ENCODE peak calls at places on chromosomes 2 and 18, in six cellular contexts. G, I, Q, C, H and Z are unnamed samples.

GRCh38 chr2:78739282-78739681 is 286.2 kb upstream of the REG3G start:
- DNase-seq in G (no peak), I (no peak), Q (no peak), C (no peak), H (no peak), Z (no peak)

GRCh38 chr2:25481381-25482310 is 139.9 kb upstream of the DNMT3A start:
- DNase-seq in G (no peak), I (no peak), Q (no peak), C (no peak), H (no peak), Z (no peak)

GRCh38 chr18:39604836-39605235 is 2039.2 kb upstream of the CELF4 start:
- DNase-seq in G (no peak), I (no peak), Q (no peak), C (no peak), H (no peak), Z (no peak)

GRCh38 chr2:55049794-55050132 is 488 bp downstream of the RTN4 start:
- DNase-seq in G (no peak), I (no peak), Q (no peak), C (no peak), H (no peak), Z (no peak)

GRCh38 chr2:146226077-146226476 is 1618.8 kb upstream of the ACVR2A start:
- DNase-seq in G (no peak), I (no peak), Q (no peak), C (no peak), H (no peak), Z (no peak)

GRCh38 chr2:74008761-74009395 is 24.2 kb downstream of the TET3 start:
- DNase-seq in G (no peak), I (peak), Q (no peak), C (no peak), H (no peak), Z (no peak)

GRCh38 chr2:46164581-46165301 is 132.5 kb upstream of the EPAS1 start:
- DNase-seq in G (no peak), I (no peak), Q (no peak), C (no peak), H (no peak), Z (no peak)

GRCh38 chr18:62196978-62197377 is 9.9 kb downstream of the RELCH start:
- DNase-seq in G (no peak), I (no peak), Q (no peak), C (no peak), H (no peak), Z (no peak)

GRCh38 chr2:11024687-11025086 is 113.0 kb downstream of the KCNF1 start:
- DNase-seq in G (no peak), I (no peak), Q (no peak), C (no peak), H (no peak), Z (no peak)

GRCh38 chr2:206112108-206112507 is 26.1 kb upstream of the INO80D start:
- DNase-seq in G (no peak), I (no peak), Q (no peak), C (no peak), H (no peak), Z (no peak)

GRCh38 chr2:17257194-17257909 is 260.9 kb downstream of the RAD51AP2 start:
- DNase-seq in G (no peak), I (no peak), Q (no peak), C (no peak), H (no peak), Z (no peak)

GRCh38 chr18:69647695-69648094 is 247.0 kb downstream of the DOK6 start:
- DNase-seq in G (no peak), I (no peak), Q (no peak), C (no peak), H (no peak), Z (no peak)

GRCh38 chr2:18926633-18927524 is 337.5 kb upstream of the NT5C1B start:
- DNase-seq in G (no peak), I (no peak), Q (no peak), C (no peak), H (no peak), Z (no peak)

GRCh38 chr18:77124452-77124922 is 8.1 kb downstream of the MBP start:
- DNase-seq in G (no peak), I (peak), Q (no peak), C (peak), H (no peak), Z (no peak)

GRCh38 chr2:105919191-105919811 is 174.6 kb downstream of the NCK2 start:
- DNase-seq in G (peak), I (no peak), Q (no peak), C (no peak), H (no peak), Z (no peak)

GRCh38 chr2:9178905-9179571 is 27.6 kb upstream of the ASAP2 start:
- DNase-seq in G (peak), I (no peak), Q (no peak), C (peak), H (no peak), Z (no peak)

GRCh38 chr2:173589604-173590277 is 235.1 kb downstream of the CDCA7 start:
- DNase-seq in G (no peak), I (peak), Q (no peak), C (no peak), H (no peak), Z (no peak)

GRCh38 chr2:105607920-105608504 is 136.7 kb upstream of the NCK2 start:
- DNase-seq in G (no peak), I (no peak), Q (no peak), C (no peak), H (no peak), Z (no peak)

GRCh38 chr2:223469270-223470057 is 132.7 kb downstream of the SCG2 start:
- DNase-seq in G (no peak), I (no peak), Q (no peak), C (no peak), H (no peak), Z (no peak)

GRCh38 chr2:237530472-237531433 is 35.6 kb upstream of the PRLH start:
- DNase-seq in G (no peak), I (no peak), Q (no peak), C (no peak), H (no peak), Z (no peak)

GRCh38 chr2:196537311-196537710 is 102.2 kb upstream of the CCDC150 start:
- DNase-seq in G (no peak), I (no peak), Q (no peak), C (no peak), H (no peak), Z (no peak)

GRCh38 chr2:73933194-73933593 is 6.5 kb downstream of the DGUOK start:
- DNase-seq in G (no peak), I (no peak), Q (no peak), C (no peak), H (no peak), Z (no peak)

GRCh38 chr18:23138470-23138869 is 3.2 kb downstream of the CABLES1 start:
- DNase-seq in G (no peak), I (no peak), Q (no peak), C (no peak), H (no peak), Z (no peak)

GRCh38 chr2:27756544-27757498 is 14.7 kb upstream of the MRPL33 start:
- DNase-seq in G (no peak), I (no peak), Q (no peak), C (no peak), H (peak), Z (no peak)

GRCh38 chr2:37652199-37652640 is 19.2 kb downstream of the CDC42EP3 start:
- DNase-seq in G (no peak), I (no peak), Q (no peak), C (no peak), H (no peak), Z (no peak)

GRCh38 chr2:14418110-14418509 is 214.4 kb upstream of the LRATD1 start:
- DNase-seq in G (no peak), I (no peak), Q (no peak), C (no peak), H (no peak), Z (no peak)

GRCh38 chr2:94763318-94763717 is 107.9 kb upstream of the TEKT4 start:
- DNase-seq in G (no peak), I (no peak), Q (no peak), C (no peak), H (no peak), Z (no peak)

GRCh38 chr2:191571163-191571769 is 106.7 kb upstream of the NABP1 start:
- DNase-seq in G (no peak), I (peak), Q (no peak), C (no peak), H (peak), Z (no peak)

GRCh38 chr2:437772-438393 is 150.0 kb upstream of the ALKAL2 start:
- DNase-seq in G (no peak), I (peak), Q (no peak), C (no peak), H (no peak), Z (no peak)

DNA sequence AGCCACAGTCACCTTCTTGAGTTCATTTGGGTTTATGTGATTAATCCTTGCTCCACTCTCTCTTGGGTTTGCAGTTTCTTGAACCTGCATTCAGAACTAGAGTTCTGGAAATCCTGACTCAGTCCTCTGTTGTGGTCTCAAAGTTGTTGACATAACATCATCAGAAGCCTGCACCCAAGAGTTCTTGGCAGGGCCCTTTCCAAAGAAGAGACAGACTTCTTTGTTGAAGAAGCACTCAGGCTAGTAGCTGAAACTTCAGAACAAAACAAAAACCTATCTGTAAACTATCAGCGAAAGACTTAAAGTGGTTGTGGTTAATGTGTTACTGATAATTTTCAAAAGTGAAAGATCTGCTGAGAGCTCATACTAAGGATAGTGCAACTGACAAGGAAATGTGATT is 120.8 kb downstream of the FAM168B start:
- DNase-seq in G (no peak), I (no peak), Q (no peak), C (no peak), H (no peak), Z (no peak)
- TF ChIP-seq CREB1 in G (no peak), I (no peak), Q (no peak), C (no peak), H (no peak), Z (no peak)

GRCh38 chr2:29394311-29394710 is 279.1 kb downstream of the CLIP4 start:
- DNase-seq in G (no peak), I (no peak), Q (no peak), C (no peak), H (no peak), Z (no peak)
- TF ChIP-seq CREB1 in G (no peak), I (no peak), Q (no peak), C (no peak), H (no peak), Z (no peak)

GRCh38 chr2:233384811-233385488 is 30.7 kb downstream of the DGKD start:
- DNase-seq in G (no peak), I (no peak), Q (no peak), C (no peak), H (no peak), Z (no peak)

GRCh38 chr2:233387225-233387624 is 32.9 kb downstream of the DGKD start:
- DNase-seq in G (no peak), I (no peak), Q (no peak), C (no peak), H (no peak), Z (no peak)

GRCh38 chr2:233387667-233388528 is 33.6 kb downstream of the DGKD start:
- DNase-seq in G (peak), I (no peak), Q (no peak), C (no peak), H (no peak), Z (no peak)

GRCh38 chr2:233385489-233386044 is 31.3 kb downstream of the DGKD start:
- DNase-seq in G (no peak), I (no peak), Q (no peak), C (peak), H (peak), Z (no peak)

GRCh38 chr2:233386382-233387041 is 32.2 kb downstream of the DGKD start:
- DNase-seq in G (no peak), I (no peak), Q (no peak), C (no peak), H (no peak), Z (no peak)
- TF ChIP-seq CREB1 in G (no peak), I (no peak), Q (no peak), C (no peak), H (no peak), Z (no peak)

GRCh38 chr18:49520661-49521145 is 33.7 kb upstream of the C18orf32 start:
- DNase-seq in G (no peak), I (no peak), Q (no peak), C (no peak), H (no peak), Z (no peak)
- TF ChIP-seq CREB1 in G (no peak), I (no peak), Q (no peak), C (no peak), H (no peak), Z (no peak)